ENCODE peak calls at places on chromosomes 2 and 18, in eight cellular contexts. F, Y, T, I, V, C, P and A are unnamed samples.

GRCh38 chr2:143558665-143559064 is 429.4 kb downstream of the ARHGAP15 start:
- DNase-seq in F (peak), Y (no peak), T (no peak), I (no peak), V (peak), C (no peak), P (peak), A (no peak)

GRCh38 chr2:31457651-31458050 is 43.1 kb upstream of the XDH start:
- DNase-seq in F (no peak), Y (no peak), T (no peak), I (no peak), V (no peak), C (no peak), P (no peak), A (no peak)

GRCh38 chr2:210517169-210517693 is 39.2 kb upstream of the CPS1 start:
- DNase-seq in F (no peak), Y (no peak), T (no peak), I (no peak), V (no peak), C (no peak), P (no peak), A (no peak)

GRCh38 chr2:234137400-234138014 is 87.0 kb downstream of the SPP2 start:
- DNase-seq in F (no peak), Y (no peak), T (no peak), I (no peak), V (peak), C (no peak), P (no peak), A (no peak)

GRCh38 chr2:137508739-137509384 is 455.4 kb upstream of the HNMT start:
- DNase-seq in F (no peak), Y (no peak), T (no peak), I (no peak), V (no peak), C (no peak), P (no peak), A (no peak)

GRCh38 chr2:100976634-100977391 is 25.3 kb upstream of the RPL31 start:
- DNase-seq in F (no peak), Y (no peak), T (peak), I (peak), V (peak), C (no peak), P (no peak), A (no peak)

GRCh38 chr2:217331577-217332139 is 471.8 kb upstream of the TNP1 start:
- DNase-seq in F (peak), Y (no peak), T (no peak), I (no peak), V (peak), C (no peak), P (peak), A (no peak)

GRCh38 chr2:202113571-202114142 is 40.6 kb downstream of the KIAA2012 start:
- DNase-seq in F (peak), Y (no peak), T (no peak), I (no peak), V (no peak), C (no peak), P (no peak), A (no peak)

GRCh38 chr2:174442546-174443510 is 44.0 kb downstream of the GPR155 start:
- DNase-seq in F (peak), Y (no peak), T (no peak), I (no peak), V (peak), C (no peak), P (peak), A (no peak)

GRCh38 chr2:2107140-2107539 is 223.9 kb downstream of the MYT1L start:
- DNase-seq in F (no peak), Y (no peak), T (no peak), I (no peak), V (no peak), C (peak), P (no peak), A (no peak)

GRCh38 chr18:70373062-70373519 is 84.2 kb downstream of the SOCS6 start:
- DNase-seq in F (peak), Y (no peak), T (no peak), I (no peak), V (peak), C (no peak), P (peak), A (no peak)

GRCh38 chr2:51918113-51918512 is 886.2 kb upstream of the NRXN1 start:
- DNase-seq in F (peak), Y (no peak), T (no peak), I (no peak), V (peak), C (no peak), P (peak), A (no peak)

GRCh38 chr2:224063308-224063648 is 24.2 kb upstream of the SERPINE2 start:
- DNase-seq in F (no peak), Y (no peak), T (no peak), I (no peak), V (no peak), C (no peak), P (no peak), A (no peak)

GRCh38 chr2:186683341-186683740 is 10.5 kb upstream of the FAM171B start:
- DNase-seq in F (peak), Y (no peak), T (no peak), I (no peak), V (peak), C (no peak), P (no peak), A (no peak)

GRCh38 chr2:159961005-159961404 is 101.4 kb downstream of the PLA2R1 start:
- DNase-seq in F (no peak), Y (no peak), T (no peak), I (no peak), V (peak), C (no peak), P (no peak), A (no peak)

GRCh38 chr2:171409436-171409971 is 24.3 kb downstream of the METTL8 start:
- DNase-seq in F (no peak), Y (no peak), T (no peak), I (no peak), V (no peak), C (no peak), P (no peak), A (no peak)

GRCh38 chr2:122643725-122644329 is 888.4 kb downstream of the TSN start:
- DNase-seq in F (peak), Y (no peak), T (no peak), I (no peak), V (peak), C (no peak), P (peak), A (no peak)

GRCh38 chr2:159095813-159096212 is 127.4 kb downstream of the TANC1 start:
- DNase-seq in F (no peak), Y (no peak), T (no peak), I (no peak), V (no peak), C (no peak), P (no peak), A (no peak)

GRCh38 chr2:239152239-239152915 is 248.4 kb downstream of the HDAC4 start:
- DNase-seq in F (no peak), Y (peak), T (peak), I (no peak), V (no peak), C (peak), P (no peak), A (peak)

GRCh38 chr2:228771306-228771705 is 499.8 kb downstream of the PID1 start:
- DNase-seq in F (no peak), Y (no peak), T (no peak), I (no peak), V (no peak), C (no peak), P (no peak), A (no peak)

GRCh38 chr18:11176416-11176815 is 27.0 kb upstream of the PIEZO2 start:
- DNase-seq in F (peak), Y (no peak), T (no peak), I (no peak), V (peak), C (no peak), P (peak), A (no peak)

GRCh38 chr18:78542204-78542603 is 437.4 kb upstream of the SALL3 start:
- DNase-seq in F (no peak), Y (no peak), T (peak), I (no peak), V (peak), C (peak), P (no peak), A (no peak)

GRCh38 chr18:62325806-62326645 is 916 bp downstream of the TNFRSF11A start:
- DNase-seq in F (peak), Y (no peak), T (no peak), I (peak), V (peak), C (no peak), P (no peak), A (no peak)

GRCh38 chr2:100891911-100892642 is 72.1 kb downstream of the NPAS2 start:
- DNase-seq in F (peak), Y (no peak), T (no peak), I (no peak), V (peak), C (peak), P (no peak), A (no peak)

GRCh38 chr2:165746501-165746900 is 47.5 kb downstream of the GALNT3 start:
- DNase-seq in F (no peak), Y (no peak), T (no peak), I (no peak), V (no peak), C (no peak), P (no peak), A (no peak)

GRCh38 chr2:70851704-70852103 is 16.1 kb upstream of the CD207 start:
- DNase-seq in F (peak), Y (no peak), T (no peak), I (peak), V (no peak), C (no peak), P (no peak), A (no peak)

GRCh38 chr2:10047616-10048500 is 4.5 kb downstream of the KLF11 start:
- DNase-seq in F (no peak), Y (no peak), T (no peak), I (no peak), V (no peak), C (no peak), P (no peak), A (no peak)

GRCh38 chr18:51953521-51953920 is 386.5 kb upstream of the DCC start:
- DNase-seq in F (no peak), Y (no peak), T (no peak), I (peak), V (no peak), C (no peak), P (no peak), A (no peak)

GRCh38 chr2:1626271-1626681 is 118.0 kb downstream of the PXDN start:
- DNase-seq in F (peak), Y (no peak), T (peak), I (no peak), V (no peak), C (no peak), P (no peak), A (no peak)

GRCh38 chr2:172496096-172496709 is 59.7 kb upstream of the PDK1 start:
- DNase-seq in F (no peak), Y (no peak), T (no peak), I (no peak), V (no peak), C (no peak), P (no peak), A (no peak)

GRCh38 chr2:237281900-237282306 is 132.1 kb downstream of the COL6A3 start:
- DNase-seq in F (peak), Y (no peak), T (no peak), I (no peak), V (peak), C (no peak), P (peak), A (no peak)

GRCh38 chr2:114784890-114785583 is 342.6 kb downstream of the DPP10 start:
- DNase-seq in F (no peak), Y (no peak), T (no peak), I (no peak), V (no peak), C (no peak), P (no peak), A (no peak)

GRCh38 chr2:235460548-235461047 is 33.2 kb upstream of the AGAP1 start:
- DNase-seq in F (no peak), Y (no peak), T (no peak), I (no peak), V (no peak), C (no peak), P (no peak), A (no peak)

GRCh38 chr2:235458839-235459273 is 35.0 kb upstream of the AGAP1 start:
- DNase-seq in F (peak), Y (no peak), T (peak), I (no peak), V (peak), C (peak), P (no peak), A (no peak)

GRCh38 chr2:235463893-235464292 is 29.9 kb upstream of the AGAP1 start:
- DNase-seq in F (no peak), Y (no peak), T (peak), I (no peak), V (peak), C (peak), P (no peak), A (no peak)

GRCh38 chr2:235462415-235462790 is 31.4 kb upstream of the AGAP1 start:
- DNase-seq in F (no peak), Y (no peak), T (no peak), I (no peak), V (no peak), C (no peak), P (no peak), A (no peak)

GRCh38 chr2:235461763-235462414 is 32.0 kb upstream of the AGAP1 start:
- DNase-seq in F (no peak), Y (no peak), T (no peak), I (no peak), V (no peak), C (no peak), P (no peak), A (no peak)
- TF ChIP-seq CTCF in F (no peak), Y (no peak), T (no peak), I (no peak), V (no peak), C (no peak), P (no peak), A (no peak)

DNA sequence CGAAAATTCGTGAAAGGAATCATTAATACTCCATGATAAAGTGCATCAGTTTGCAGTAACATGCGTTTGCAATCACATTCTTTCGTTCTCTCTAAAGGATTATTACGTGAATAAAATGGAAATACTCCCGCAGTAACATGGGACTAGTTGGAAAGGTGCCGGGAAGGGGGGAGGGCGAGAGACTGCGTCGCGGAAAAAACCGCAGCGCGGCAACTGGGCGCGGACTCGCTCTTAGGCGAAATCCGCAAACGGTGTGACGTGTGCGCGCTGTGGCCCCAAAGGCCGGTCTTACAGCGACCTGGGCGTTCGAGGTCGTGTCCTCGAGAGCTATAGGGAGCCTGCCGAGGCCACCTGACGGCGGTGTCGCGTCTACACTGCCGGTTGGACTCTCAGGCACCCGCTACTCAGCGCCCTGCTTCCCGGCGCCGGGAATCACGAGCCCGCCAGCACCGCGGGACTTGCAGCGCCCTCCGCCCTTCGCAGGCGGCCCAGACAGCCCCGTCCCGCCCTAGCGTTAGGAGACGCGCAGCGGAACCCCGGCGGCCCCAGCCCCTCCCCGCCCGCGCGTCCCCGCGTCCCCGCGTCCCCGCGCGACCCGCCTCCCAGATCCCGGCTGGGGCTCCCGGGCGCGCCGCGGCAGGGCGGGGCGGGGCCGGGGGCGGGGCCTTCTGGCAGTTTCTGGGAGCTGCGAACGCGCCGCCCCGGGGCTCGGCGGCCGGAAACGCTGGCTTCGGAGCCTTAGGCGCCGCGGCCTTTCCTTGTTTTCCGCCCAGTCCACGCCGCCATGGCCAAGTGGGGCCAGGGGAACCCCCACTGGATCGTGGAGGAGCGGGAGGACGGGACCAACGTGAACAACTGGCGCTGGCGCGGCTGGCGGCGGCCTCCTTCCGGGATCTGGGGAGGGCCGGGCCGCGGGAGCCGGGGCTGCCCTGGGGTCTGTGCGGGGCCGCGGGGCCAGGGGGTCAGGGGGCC is 15.1 kb downstream of the C2orf74 start:
- DNase-seq in F (peak), Y (peak), T (peak), I (peak), V (peak), C (peak), P (no peak), A (peak)
- TF ChIP-seq CTCF in F (no peak), Y (no peak), T (no peak), I (no peak), V (no peak), C (no peak), P (peak), A (peak)

DNA sequence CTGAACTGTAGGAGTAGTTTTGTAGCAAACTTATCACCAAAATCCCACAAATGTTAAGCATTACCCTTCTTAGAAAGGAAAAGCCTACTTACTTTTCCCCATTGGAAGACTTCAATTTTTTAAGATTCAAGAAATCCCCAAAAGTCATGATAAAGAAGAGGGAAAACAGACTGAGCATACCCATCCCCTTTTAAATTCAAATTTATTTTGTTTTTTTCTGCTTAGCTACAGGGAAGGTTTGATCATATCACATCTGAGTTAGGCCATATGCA is 174.5 kb downstream of the TGIF1 start:
- DNase-seq in F (no peak), Y (no peak), T (no peak), I (no peak), V (no peak), C (no peak), P (no peak), A (no peak)
- TF ChIP-seq CTCF in F (no peak), Y (no peak), T (no peak), I (no peak), V (no peak), C (no peak), P (no peak), A (no peak)

GRCh38 chr2:42076357-42076921 is 28.6 kb downstream of the PKDCC start:
- DNase-seq in F (no peak), Y (no peak), T (no peak), I (no peak), V (no peak), C (no peak), P (no peak), A (no peak)

GRCh38 chr2:42074661-42075060 is 26.8 kb downstream of the PKDCC start:
- DNase-seq in F (peak), Y (no peak), T (no peak), I (no peak), V (no peak), C (no peak), P (no peak), A (no peak)

GRCh38 chr2:42079737-42080287 is 32.0 kb downstream of the PKDCC start:
- DNase-seq in F (no peak), Y (no peak), T (no peak), I (no peak), V (no peak), C (no peak), P (no peak), A (no peak)

GRCh38 chr2:42073739-42074138 is 25.9 kb downstream of the PKDCC start:
- DNase-seq in F (peak), Y (no peak), T (no peak), I (no peak), V (no peak), C (no peak), P (no peak), A (no peak)

DNA sequence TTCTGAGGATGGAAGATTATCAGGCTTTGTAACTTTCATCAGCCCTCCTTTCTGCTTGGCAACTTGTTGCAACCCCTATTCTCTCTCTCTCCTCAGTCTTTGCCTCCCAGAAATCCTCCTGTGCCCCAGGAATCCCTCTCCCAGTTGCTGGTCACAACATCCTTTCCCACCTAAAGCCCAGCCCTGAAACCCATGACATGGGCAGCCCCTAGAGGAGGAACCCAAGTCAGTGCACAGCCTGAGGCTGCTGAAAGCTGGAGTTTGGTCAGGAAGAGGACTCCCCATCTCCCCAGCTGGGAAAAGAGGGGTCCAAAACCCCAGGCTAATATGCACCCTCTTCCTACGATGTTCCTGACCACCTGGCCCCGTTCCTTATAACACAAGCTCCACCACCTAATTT is 29.5 kb downstream of the PKDCC start:
- DNase-seq in F (no peak), Y (no peak), T (no peak), I (no peak), V (peak), C (no peak), P (no peak), A (no peak)
- TF ChIP-seq CTCF in F (peak), Y (no peak), T (no peak), I (peak), V (peak), C (peak), P (no peak), A (no peak)

GRCh38 chr2:15531095-15531854 is 29.9 kb downstream of the NBAS start:
- DNase-seq in F (no peak), Y (no peak), T (no peak), I (no peak), V (no peak), C (no peak), P (no peak), A (no peak)

GRCh38 chr2:15521782-15522181 is 39.4 kb downstream of the NBAS start:
- DNase-seq in F (peak), Y (no peak), T (no peak), I (no peak), V (peak), C (no peak), P (no peak), A (no peak)

GRCh38 chr2:15532996-15533395 is 28.1 kb downstream of the NBAS start:
- DNase-seq in F (no peak), Y (no peak), T (no peak), I (no peak), V (no peak), C (no peak), P (no peak), A (no peak)

DNA sequence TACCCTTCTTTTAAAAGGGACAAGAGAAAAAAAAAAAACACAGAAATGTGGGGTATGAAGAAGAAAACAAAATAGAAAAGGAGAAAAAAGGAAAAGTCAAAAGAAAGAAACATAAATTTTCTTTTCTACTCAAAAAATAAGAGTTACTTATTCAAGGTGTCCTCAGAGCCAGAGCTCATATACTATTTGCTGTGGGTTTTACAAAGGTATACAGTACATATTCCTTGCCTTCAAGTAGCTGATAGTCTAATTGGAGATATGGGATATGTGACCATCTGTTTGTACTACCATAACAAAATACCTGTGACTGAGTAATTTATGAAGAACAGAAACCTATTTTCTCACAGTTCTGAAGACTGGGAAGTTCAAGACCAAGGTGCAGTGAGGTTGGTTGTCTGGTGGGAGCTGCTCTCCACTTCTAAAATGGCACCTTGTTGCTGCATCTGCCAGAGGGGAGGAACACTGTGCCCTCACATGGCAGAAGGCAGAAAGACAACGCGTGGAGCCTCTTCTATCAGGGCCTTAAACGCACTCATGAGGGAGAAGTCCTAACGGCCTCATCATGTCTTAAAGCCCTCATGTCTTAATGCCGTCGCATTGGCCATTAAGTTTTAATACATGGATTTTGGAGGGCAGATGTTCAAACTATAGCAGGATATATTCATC is 33.9 kb downstream of the NBAS start:
- DNase-seq in F (no peak), Y (no peak), T (no peak), I (no peak), V (no peak), C (no peak), P (no peak), A (no peak)
- TF ChIP-seq CTCF in F (no peak), Y (no peak), T (no peak), I (no peak), V (no peak), C (no peak), P (no peak), A (no peak)